ENCODE peak calls at places on chromosomes 12 and 14, in four cellular contexts. F, B, G and I are unnamed samples. For H3K9me3 and H3K27me3, the result is how much of the 10 kb centered on the place peaks cover.

GRCh38 chr12:122997343-122998250 is 17.1 kb downstream of the ARL6IP4 start:
- DNase-seq in F (no peak), B (no peak), G (no peak), I (no peak)

GRCh38 chr14:61662001-61662400 is 33.3 kb upstream of the HIF1A start:
- DNase-seq in F (no peak), B (no peak), G (no peak), I (no peak)

GRCh38 chr12:81668475-81668874 is 90.7 kb downstream of the PPFIA2 start:
- DNase-seq in F (no peak), B (peak), G (no peak), I (peak)

GRCh38 chr12:10365716-10366433 is 24.0 kb downstream of the KLRK1 start:
- DNase-seq in F (no peak), B (peak), G (no peak), I (no peak)

GRCh38 chr14:88346048-88346639 is 23.1 kb upstream of the KCNK10 start:
- DNase-seq in F (no peak), B (peak), G (no peak), I (no peak)

GRCh38 chr12:31929140-31929526 is 30.1 kb upstream of the RESF1 start:
- DNase-seq in F (no peak), B (no peak), G (no peak), I (no peak)

GRCh38 chr14:78425782-78426181 is 255.6 kb downstream of the NRXN3 start:
- DNase-seq in F (no peak), B (no peak), G (no peak), I (no peak)

GRCh38 chr12:27237790-27238771 is 6.0 kb upstream of the STK38L start:
- DNase-seq in F (no peak), B (no peak), G (no peak), I (no peak)

GRCh38 chr12:108930155-108930554 is 50.3 kb downstream of the DAO start:
- DNase-seq in F (no peak), B (no peak), G (no peak), I (no peak)

GRCh38 chr12:6925543-6926279 is 2.0 kb upstream of the ATN1 start:
- DNase-seq in F (peak), B (peak), G (peak), I (peak)

GRCh38 chr12:52415870-52416750 is 10.0 kb upstream of the KRT82 start:
- DNase-seq in F (peak), B (peak), G (no peak), I (no peak)

GRCh38 chr12:32522322-32523221 is 123.2 kb downstream of the FGD4 start:
- DNase-seq in F (no peak), B (no peak), G (no peak), I (no peak)

GRCh38 chr12:123845881-123846280 is 83.8 kb downstream of the DNAH10 start:
- DNase-seq in F (no peak), B (no peak), G (no peak), I (no peak)

GRCh38 chr14:103019827-103020226 is 37.5 kb downstream of the CDC42BPB start:
- DNase-seq in F (no peak), B (no peak), G (no peak), I (no peak)

GRCh38 chr12:53006810-53007742 is 820 bp downstream of the EIF4B start:
- DNase-seq in F (peak), B (peak), G (peak), I (peak)

DNA sequence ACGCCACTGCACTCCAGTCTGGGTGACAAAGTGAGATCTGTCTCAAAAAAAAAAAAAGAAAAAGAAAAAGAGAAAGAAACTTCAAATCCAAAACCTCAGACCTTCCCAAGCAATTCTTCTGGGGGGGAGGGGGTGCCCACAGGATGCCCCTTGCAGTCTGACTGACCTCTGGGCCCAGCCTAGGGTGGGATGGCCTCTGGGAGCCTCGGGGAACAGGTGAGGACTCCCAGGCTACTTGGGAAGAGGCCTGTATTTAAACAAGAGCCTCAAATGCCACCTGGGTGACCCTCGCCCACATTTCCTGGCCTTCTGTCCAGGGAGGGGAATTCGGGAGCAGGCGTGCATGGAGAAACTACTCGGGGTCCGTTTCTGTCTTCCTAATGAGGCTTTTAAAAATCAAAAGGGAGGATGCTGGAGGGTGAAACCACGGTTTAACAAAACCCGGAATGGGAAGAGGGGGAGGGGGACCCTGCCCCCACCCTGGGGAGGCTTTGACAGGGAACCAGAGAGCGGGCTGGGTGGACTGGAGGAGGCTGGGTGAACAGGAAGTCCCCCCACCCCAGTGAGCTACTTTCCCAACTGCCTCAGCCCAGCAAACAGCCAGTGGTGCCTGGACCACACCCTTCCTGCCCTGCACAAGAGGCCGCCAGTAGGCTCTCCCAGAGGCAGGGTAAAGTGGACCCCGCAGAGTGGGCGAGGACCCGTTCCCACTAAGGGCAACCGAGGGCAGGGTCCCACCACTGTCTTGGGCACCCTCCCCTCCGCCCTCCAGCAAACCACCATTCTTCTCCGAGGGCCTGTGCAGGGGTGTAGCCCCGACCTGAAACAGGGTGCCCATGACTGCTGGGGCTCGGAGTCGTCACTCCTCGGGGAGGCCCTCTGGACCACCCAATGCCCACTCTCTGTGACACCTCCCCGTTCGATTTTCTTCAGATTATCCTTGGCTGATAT is 1.5 kb upstream of the FBRSL1 start:
- DNase-seq in F (no peak), B (no peak), G (peak), I (no peak)
- H3K4me3 ChIP-seq in F (no peak), B (no peak), G (peak), I (no peak)

GRCh38 chr14:105909046-105909827 is 382.9 kb downstream of the TMEM121 start:
- DNase-seq in F (no peak), B (no peak), G (no peak), I (no peak)

GRCh38 chr14:105908481-105908911 is 382.1 kb downstream of the TMEM121 start:
- DNase-seq in F (no peak), B (no peak), G (no peak), I (no peak)

GRCh38 chr14:105904379-105904778 is 378.0 kb downstream of the TMEM121 start:
- DNase-seq in F (no peak), B (no peak), G (no peak), I (no peak)

GRCh38 chr14:105905456-105905855 is 379.1 kb downstream of the TMEM121 start:
- DNase-seq in F (no peak), B (no peak), G (no peak), I (no peak)

DNA sequence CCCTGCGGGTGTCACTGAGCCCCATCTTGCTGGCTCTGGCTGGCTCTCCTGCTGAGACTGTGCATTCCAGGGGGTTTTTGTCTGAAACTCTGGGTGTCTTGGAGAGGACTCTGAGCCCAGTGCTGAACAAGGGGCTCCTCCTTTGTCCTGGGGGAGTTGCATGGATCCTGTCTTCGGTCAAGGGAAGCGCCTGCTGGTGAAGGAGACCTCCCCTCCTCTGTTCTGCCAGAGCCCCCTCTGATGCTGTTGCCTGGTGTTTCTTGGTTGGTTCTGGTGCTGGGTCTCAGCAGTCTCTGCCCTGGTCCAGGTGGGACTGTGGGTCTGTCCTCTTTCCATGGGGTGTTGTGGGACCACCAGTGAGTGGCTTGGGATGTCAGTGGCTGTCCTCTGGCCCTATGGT is 380.9 kb downstream of the TMEM121 start:
- DNase-seq in F (no peak), B (no peak), G (no peak), I (no peak)
- H3K9me3 ChIP-seq in F (half or more), B (under half), G (under half), I (under half)

GRCh38 chr12:130164216-130164542 is 1.9 kb downstream of the FZD10 start:
- DNase-seq in F (no peak), B (no peak), G (no peak), I (no peak)
- H3K27me3 ChIP-seq in F (under half), B (under half), G (under half), I (under half)

DNA sequence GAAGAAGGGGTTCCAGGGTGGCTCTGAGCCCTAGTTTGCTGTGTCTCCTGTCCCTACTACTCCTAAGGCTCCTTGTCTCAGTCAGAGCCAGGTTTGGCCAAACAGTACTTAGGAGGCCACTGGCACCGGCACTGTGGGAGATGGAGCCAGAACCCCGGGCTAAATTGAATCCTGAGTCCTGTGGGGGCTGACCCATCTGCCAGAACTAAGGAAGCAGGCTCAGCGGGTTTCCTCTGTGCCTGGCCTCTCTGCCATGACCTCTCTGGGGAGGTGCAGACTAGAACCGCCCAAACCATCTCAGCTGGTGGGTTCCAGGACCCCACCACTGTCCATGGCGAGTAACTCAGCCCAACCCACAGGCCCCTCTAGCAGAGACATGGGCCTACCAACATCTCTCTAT is 5.5 kb downstream of the ACTN1 start:
- DNase-seq in F (no peak), B (no peak), G (no peak), I (no peak)
- H3K4me3 ChIP-seq in F (peak), B (no peak), G (no peak), I (no peak)

DNA sequence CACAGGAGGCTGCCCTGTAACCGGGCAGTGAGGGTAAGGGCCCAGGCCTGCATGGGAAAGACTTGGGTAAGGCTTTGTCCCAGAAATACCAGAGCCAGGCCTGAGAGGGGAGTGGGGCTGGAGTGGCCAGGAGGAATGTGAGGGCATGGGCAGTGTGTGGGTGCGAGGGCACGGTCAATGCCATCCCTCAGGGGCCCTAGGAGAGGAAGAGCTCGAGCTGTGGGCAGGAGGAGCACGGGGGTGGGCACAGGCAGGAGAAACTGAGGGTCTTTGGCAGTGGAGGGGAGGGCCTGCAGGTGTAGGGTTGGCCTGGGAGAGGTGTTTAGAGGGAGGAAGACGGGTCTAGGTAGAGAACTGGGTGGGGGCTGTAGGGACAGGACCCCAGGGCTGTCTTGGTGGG is 381.6 kb downstream of the TMEM121 start:
- DNase-seq in F (no peak), B (no peak), G (no peak), I (no peak)
- H3K9me3 ChIP-seq in F (half or more), B (under half), G (under half), I (under half)

GRCh38 chr14:98955036-98955740 is 316.8 kb downstream of the BCL11B start:
- DNase-seq in F (no peak), B (no peak), G (no peak), I (no peak)

GRCh38 chr14:98955741-98956070 is 316.3 kb downstream of the BCL11B start:
- DNase-seq in F (no peak), B (no peak), G (no peak), I (no peak)

GRCh38 chr14:98952595-98953325 is 319.2 kb downstream of the BCL11B start:
- DNase-seq in F (no peak), B (peak), G (no peak), I (peak)

GRCh38 chr14:98954347-98955000 is 317.5 kb downstream of the BCL11B start:
- DNase-seq in F (no peak), B (no peak), G (no peak), I (no peak)

DNA sequence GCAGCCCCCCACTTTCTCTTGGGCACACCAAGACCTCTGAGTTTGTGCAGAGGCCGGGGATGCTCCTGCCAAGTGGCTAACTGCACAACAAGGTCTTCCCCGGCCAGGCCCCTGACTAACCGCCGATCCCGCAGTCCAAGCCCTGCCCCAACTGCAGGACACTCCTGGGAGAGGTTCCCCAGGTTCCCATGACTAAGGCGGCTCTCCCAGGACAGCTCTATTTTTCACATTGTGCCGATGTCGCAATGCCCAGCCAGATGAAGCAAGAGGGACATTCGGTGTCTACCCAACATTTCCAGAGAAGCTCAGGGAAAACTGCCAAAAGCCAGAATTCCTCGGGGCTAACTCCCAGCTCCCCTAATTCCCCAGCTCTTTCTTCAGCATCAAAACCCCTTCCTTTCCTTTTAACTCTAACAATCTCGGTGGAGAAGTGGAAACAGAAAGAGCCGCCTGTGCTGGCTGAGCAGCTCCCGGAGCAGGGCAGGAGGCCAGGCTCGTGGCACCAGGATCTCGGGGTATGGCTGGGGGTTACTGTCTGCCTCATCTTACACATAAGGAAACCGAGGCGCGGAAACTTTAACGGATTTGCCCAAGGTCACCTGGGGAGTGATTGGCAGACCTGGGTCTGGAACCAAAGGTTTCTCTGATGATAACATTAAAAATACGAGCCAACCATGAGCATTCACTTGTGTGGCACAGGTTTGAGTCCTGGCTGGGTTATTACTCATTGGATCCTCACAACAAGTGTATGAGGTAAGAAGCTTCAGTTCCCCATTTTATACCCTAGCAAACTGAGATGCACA is 318.3 kb downstream of the BCL11B start:
- DNase-seq in F (no peak), B (peak), G (no peak), I (peak)
- H3K27me3 ChIP-seq in F (under half), B (under half), G (under half), I (under half)

GRCh38 chr12:110243227-110243626 is 37.8 kb upstream of the ATP2A2 start:
- DNase-seq in F (no peak), B (no peak), G (no peak), I (no peak)

GRCh38 chr12:110245278-110245868 is 35.7 kb upstream of the ATP2A2 start:
- DNase-seq in F (no peak), B (no peak), G (peak), I (peak)

GRCh38 chr12:110244372-110244771 is 36.7 kb upstream of the ATP2A2 start:
- DNase-seq in F (no peak), B (no peak), G (no peak), I (no peak)

GRCh38 chr12:110246690-110247339 is 34.2 kb upstream of the ATP2A2 start:
- DNase-seq in F (no peak), B (no peak), G (no peak), I (no peak)

DNA sequence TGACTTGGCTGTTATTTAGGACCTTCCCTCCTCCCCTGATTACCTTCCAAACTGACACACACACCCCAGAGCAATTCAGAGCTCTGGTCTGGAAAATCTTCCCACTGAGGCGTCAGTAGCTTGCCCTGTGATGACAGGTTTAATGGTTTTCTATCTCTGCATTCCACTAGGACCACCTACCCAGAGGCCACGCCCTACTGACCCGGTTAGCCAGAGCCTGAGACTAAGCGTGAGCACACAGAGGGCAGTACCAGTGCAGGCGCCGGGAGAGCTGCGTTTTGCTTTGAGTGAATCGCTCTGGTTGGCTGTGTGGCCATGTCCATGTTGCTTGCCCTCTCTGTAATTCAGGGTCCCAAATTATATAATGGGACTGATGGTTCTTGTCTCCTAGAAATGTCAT is 36.2 kb upstream of the ATP2A2 start:
- DNase-seq in F (no peak), B (no peak), G (no peak), I (no peak)
- H3K4me3 ChIP-seq in F (no peak), B (no peak), G (no peak), I (no peak)

DNA sequence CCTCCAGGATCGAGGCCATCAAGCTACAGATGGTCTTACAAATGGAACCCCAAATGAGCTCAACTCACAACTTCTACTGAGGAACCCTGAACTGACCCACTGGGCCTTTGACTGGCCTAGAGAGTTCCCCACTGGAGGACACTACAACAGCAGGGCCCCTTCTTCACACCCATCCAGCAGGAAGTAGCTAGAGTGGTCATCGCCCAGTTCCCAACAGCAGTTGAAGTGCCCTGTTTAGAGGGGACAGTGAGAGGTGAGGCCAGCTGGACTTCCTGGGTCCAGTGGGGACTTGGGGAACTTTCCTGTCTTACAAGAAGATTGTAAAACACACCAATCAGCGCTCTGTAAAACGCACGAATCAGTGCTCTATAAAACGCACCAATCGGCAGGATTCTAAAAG is 247.9 kb upstream of the BTG1 start:
- DNase-seq in F (no peak), B (no peak), G (no peak), I (peak)
- H3K9me3 ChIP-seq in F (under half), B (under half), G (under half), I (under half)

GRCh38 chr14:52069617-52070431 is 965 bp upstream of the NID2 start:
- DNase-seq in F (no peak), B (no peak), G (no peak), I (no peak)
- H3K27me3 ChIP-seq in F (under half), B (under half), G (under half), I (under half)